ENCODE peak calls at places on chromosomes 2 and 18, in nine cellular contexts. One of them, this sample, is unnamed.
A peak's percentile ranks its signal among the peaks of the same experiment; 100 is the strongest.

GRCh38 chr18:12366379-12366778 is 10.6 kb downstream of the AFG3L2 start:
- DNase-seq in HS-5: no peak
- DNase-seq in activated CD4-positive, alpha-beta T cell treated with anti-CD3 and anti-CD28 coated beads for 1 hour: no peak
- DNase-seq in H9: no peak
- DNase-seq in bronchial epithelial cell: no peak
- DNase-seq in C1 segment of cervical spinal cord: no peak
- DNase-seq in ELR: no peak
- DNase-seq in tibial nerve: no peak
- DNase-seq in M059J: no peak
- DNase-seq in this sample: no peak

GRCh38 chr2:83106853-83107252 is 1352.2 kb downstream of the SUCLG1 start:
- DNase-seq in HS-5: no peak
- DNase-seq in activated CD4-positive, alpha-beta T cell treated with anti-CD3 and anti-CD28 coated beads for 1 hour: no peak
- DNase-seq in H9: no peak
- DNase-seq in bronchial epithelial cell: no peak
- DNase-seq in C1 segment of cervical spinal cord: no peak
- DNase-seq in ELR: no peak
- DNase-seq in tibial nerve: no peak
- DNase-seq in M059J: no peak
- DNase-seq in this sample: no peak

GRCh38 chr2:86622878-86623548 is 652 bp downstream of the RNF103 start:
- DNase-seq in HS-5: peak; percentile 5
- DNase-seq in activated CD4-positive, alpha-beta T cell treated with anti-CD3 and anti-CD28 coated beads for 1 hour: no peak
- DNase-seq in H9: no peak
- DNase-seq in bronchial epithelial cell: no peak
- DNase-seq in C1 segment of cervical spinal cord: peak; percentile 33
- DNase-seq in ELR: peak; percentile 47
- DNase-seq in tibial nerve: peak; percentile 43
- DNase-seq in M059J: no peak
- DNase-seq in this sample: peak; percentile 38

GRCh38 chr2:38037325-38037724 is 38.6 kb downstream of the CYP1B1 start:
- DNase-seq in HS-5: no peak
- DNase-seq in activated CD4-positive, alpha-beta T cell treated with anti-CD3 and anti-CD28 coated beads for 1 hour: no peak
- DNase-seq in H9: no peak
- DNase-seq in bronchial epithelial cell: peak; percentile 15
- DNase-seq in C1 segment of cervical spinal cord: no peak
- DNase-seq in ELR: peak; percentile 12
- DNase-seq in tibial nerve: no peak
- DNase-seq in M059J: no peak
- DNase-seq in this sample: no peak

GRCh38 chr2:36357506-36358316 is 2.1 kb downstream of the CRIM1 start:
- DNase-seq in HS-5: peak; percentile 76
- DNase-seq in activated CD4-positive, alpha-beta T cell treated with anti-CD3 and anti-CD28 coated beads for 1 hour: no peak
- DNase-seq in H9: peak; percentile 58
- DNase-seq in bronchial epithelial cell: peak; percentile 87
- DNase-seq in C1 segment of cervical spinal cord: no peak
- DNase-seq in ELR: peak; percentile 85
- DNase-seq in tibial nerve: peak; percentile 37
- DNase-seq in M059J: peak; percentile 86
- DNase-seq in this sample: peak; percentile 68

GRCh38 chr2:145724499-145724898 is 1204.6 kb upstream of the ZEB2 start:
- DNase-seq in HS-5: no peak
- DNase-seq in activated CD4-positive, alpha-beta T cell treated with anti-CD3 and anti-CD28 coated beads for 1 hour: no peak
- DNase-seq in H9: no peak
- DNase-seq in bronchial epithelial cell: no peak
- DNase-seq in C1 segment of cervical spinal cord: no peak
- DNase-seq in ELR: no peak
- DNase-seq in tibial nerve: no peak
- DNase-seq in M059J: peak; percentile 36
- DNase-seq in this sample: no peak

GRCh38 chr2:207473866-207474251 is 55.9 kb upstream of the CREB1 start:
- DNase-seq in HS-5: no peak
- DNase-seq in activated CD4-positive, alpha-beta T cell treated with anti-CD3 and anti-CD28 coated beads for 1 hour: no peak
- DNase-seq in H9: no peak
- DNase-seq in bronchial epithelial cell: no peak
- DNase-seq in C1 segment of cervical spinal cord: no peak
- DNase-seq in ELR: no peak
- DNase-seq in tibial nerve: no peak
- DNase-seq in M059J: no peak
- DNase-seq in this sample: no peak

GRCh38 chr2:89849731-89850130 is 1158.3 kb downstream of the RPIA start:
- DNase-seq in HS-5: no peak
- DNase-seq in activated CD4-positive, alpha-beta T cell treated with anti-CD3 and anti-CD28 coated beads for 1 hour: no peak
- DNase-seq in H9: no peak
- DNase-seq in bronchial epithelial cell: no peak
- DNase-seq in C1 segment of cervical spinal cord: no peak
- DNase-seq in ELR: no peak
- DNase-seq in tibial nerve: no peak
- DNase-seq in M059J: no peak
- DNase-seq in this sample: no peak

GRCh38 chr2:46794693-46795317 is 120.8 kb downstream of the MCFD2 start:
- DNase-seq in HS-5: no peak
- DNase-seq in activated CD4-positive, alpha-beta T cell treated with anti-CD3 and anti-CD28 coated beads for 1 hour: no peak
- DNase-seq in H9: no peak
- DNase-seq in bronchial epithelial cell: peak; percentile 78
- DNase-seq in C1 segment of cervical spinal cord: no peak
- DNase-seq in ELR: no peak
- DNase-seq in tibial nerve: no peak
- DNase-seq in M059J: peak; percentile 40
- DNase-seq in this sample: no peak

GRCh38 chr2:218024336-218024735 is 21.5 kb upstream of the TNS1 start:
- DNase-seq in HS-5: no peak
- DNase-seq in activated CD4-positive, alpha-beta T cell treated with anti-CD3 and anti-CD28 coated beads for 1 hour: no peak
- DNase-seq in H9: peak; percentile 16
- DNase-seq in bronchial epithelial cell: no peak
- DNase-seq in C1 segment of cervical spinal cord: no peak
- DNase-seq in ELR: no peak
- DNase-seq in tibial nerve: no peak
- DNase-seq in M059J: no peak
- DNase-seq in this sample: peak; percentile 2

GRCh38 chr2:148590613-148591012 is 53.9 kb upstream of the EPC2 start:
- DNase-seq in HS-5: peak; percentile 23
- DNase-seq in activated CD4-positive, alpha-beta T cell treated with anti-CD3 and anti-CD28 coated beads for 1 hour: no peak
- DNase-seq in H9: no peak
- DNase-seq in bronchial epithelial cell: no peak
- DNase-seq in C1 segment of cervical spinal cord: no peak
- DNase-seq in ELR: peak; percentile 56
- DNase-seq in tibial nerve: no peak
- DNase-seq in M059J: peak; percentile 49
- DNase-seq in this sample: no peak

GRCh38 chr2:173750332-173750731 is 214.8 kb downstream of the SP3 start:
- DNase-seq in HS-5: no peak
- DNase-seq in activated CD4-positive, alpha-beta T cell treated with anti-CD3 and anti-CD28 coated beads for 1 hour: no peak
- DNase-seq in H9: peak; percentile 53
- DNase-seq in bronchial epithelial cell: peak; percentile 16
- DNase-seq in C1 segment of cervical spinal cord: no peak
- DNase-seq in ELR: peak; percentile 21
- DNase-seq in tibial nerve: no peak
- DNase-seq in M059J: peak; percentile 14
- DNase-seq in this sample: peak; percentile 35

GRCh38 chr2:210546424-210547223 is 9.8 kb upstream of the CPS1 start:
- DNase-seq in HS-5: no peak
- DNase-seq in activated CD4-positive, alpha-beta T cell treated with anti-CD3 and anti-CD28 coated beads for 1 hour: no peak
- DNase-seq in H9: no peak
- DNase-seq in bronchial epithelial cell: no peak
- DNase-seq in C1 segment of cervical spinal cord: peak; percentile 2
- DNase-seq in ELR: no peak
- DNase-seq in tibial nerve: no peak
- DNase-seq in M059J: peak; percentile 1
- DNase-seq in this sample: no peak

GRCh38 chr2:68290825-68291224 is 28.9 kb downstream of the CNRIP1 start:
- DNase-seq in HS-5: no peak
- DNase-seq in activated CD4-positive, alpha-beta T cell treated with anti-CD3 and anti-CD28 coated beads for 1 hour: no peak
- DNase-seq in H9: no peak
- DNase-seq in bronchial epithelial cell: no peak
- DNase-seq in C1 segment of cervical spinal cord: no peak
- DNase-seq in ELR: no peak
- DNase-seq in tibial nerve: no peak
- DNase-seq in M059J: no peak
- DNase-seq in this sample: no peak

GRCh38 chr2:64770137-64770780 is 116.5 kb upstream of the SERTAD2 start:
- DNase-seq in HS-5: no peak
- DNase-seq in activated CD4-positive, alpha-beta T cell treated with anti-CD3 and anti-CD28 coated beads for 1 hour: no peak
- DNase-seq in H9: no peak
- DNase-seq in bronchial epithelial cell: peak; percentile 58
- DNase-seq in C1 segment of cervical spinal cord: no peak
- DNase-seq in ELR: peak; percentile 52
- DNase-seq in tibial nerve: no peak
- DNase-seq in M059J: peak; percentile 71
- DNase-seq in this sample: no peak

GRCh38 chr2:33477473-33478468 is 1.3 kb downstream of the RASGRP3 start:
- DNase-seq in HS-5: no peak
- DNase-seq in activated CD4-positive, alpha-beta T cell treated with anti-CD3 and anti-CD28 coated beads for 1 hour: no peak
- DNase-seq in H9: no peak
- DNase-seq in bronchial epithelial cell: no peak
- DNase-seq in C1 segment of cervical spinal cord: peak; percentile 57
- DNase-seq in ELR: no peak
- DNase-seq in tibial nerve: peak; percentile 17
- DNase-seq in M059J: peak; percentile 41
- DNase-seq in this sample: no peak

GRCh38 chr18:57004366-57005121 is 142.3 kb upstream of the BOD1L2 start:
- DNase-seq in HS-5: peak; percentile 13
- DNase-seq in activated CD4-positive, alpha-beta T cell treated with anti-CD3 and anti-CD28 coated beads for 1 hour: no peak
- DNase-seq in H9: no peak
- DNase-seq in bronchial epithelial cell: peak; percentile 88
- DNase-seq in C1 segment of cervical spinal cord: no peak
- DNase-seq in ELR: peak; percentile 70
- DNase-seq in tibial nerve: no peak
- DNase-seq in M059J: peak; percentile 69
- DNase-seq in this sample: no peak

GRCh38 chr2:191410646-191411436 is 165.6 kb downstream of the MYO1B start:
- DNase-seq in HS-5: no peak
- DNase-seq in activated CD4-positive, alpha-beta T cell treated with anti-CD3 and anti-CD28 coated beads for 1 hour: no peak
- DNase-seq in H9: no peak
- DNase-seq in bronchial epithelial cell: no peak
- DNase-seq in C1 segment of cervical spinal cord: no peak
- DNase-seq in ELR: no peak
- DNase-seq in tibial nerve: no peak
- DNase-seq in M059J: no peak
- DNase-seq in this sample: no peak

GRCh38 chr2:64371727-64372126 is 82.2 kb upstream of the LGALSL start:
- DNase-seq in HS-5: no peak
- DNase-seq in activated CD4-positive, alpha-beta T cell treated with anti-CD3 and anti-CD28 coated beads for 1 hour: no peak
- DNase-seq in H9: no peak
- DNase-seq in bronchial epithelial cell: peak; percentile 87
- DNase-seq in C1 segment of cervical spinal cord: no peak
- DNase-seq in ELR: no peak
- DNase-seq in tibial nerve: no peak
- DNase-seq in M059J: no peak
- DNase-seq in this sample: no peak

GRCh38 chr2:54455584-54456525 is at the start of gene SPTBN1:
- DNase-seq in HS-5: no peak
- DNase-seq in activated CD4-positive, alpha-beta T cell treated with anti-CD3 and anti-CD28 coated beads for 1 hour: no peak
- DNase-seq in H9: peak; percentile 91
- DNase-seq in bronchial epithelial cell: peak; percentile 32
- DNase-seq in C1 segment of cervical spinal cord: peak; percentile 86
- DNase-seq in ELR: peak; percentile 88
- DNase-seq in tibial nerve: peak; percentile 83
- DNase-seq in M059J: peak; percentile 82
- DNase-seq in this sample: peak; percentile 96

GRCh38 chr2:39065616-39066015 is 55.2 kb downstream of the SOS1 start:
- DNase-seq in HS-5: no peak
- DNase-seq in activated CD4-positive, alpha-beta T cell treated with anti-CD3 and anti-CD28 coated beads for 1 hour: no peak
- DNase-seq in H9: no peak
- DNase-seq in bronchial epithelial cell: peak; percentile 67
- DNase-seq in C1 segment of cervical spinal cord: no peak
- DNase-seq in ELR: peak; percentile 16
- DNase-seq in tibial nerve: no peak
- DNase-seq in M059J: no peak
- DNase-seq in this sample: no peak

GRCh38 chr2:157971702-157972101 is 95.6 kb upstream of the ACVR1 start:
- DNase-seq in HS-5: no peak
- DNase-seq in activated CD4-positive, alpha-beta T cell treated with anti-CD3 and anti-CD28 coated beads for 1 hour: no peak
- DNase-seq in H9: no peak
- DNase-seq in bronchial epithelial cell: peak; percentile 50
- DNase-seq in C1 segment of cervical spinal cord: no peak
- DNase-seq in ELR: no peak
- DNase-seq in tibial nerve: no peak
- DNase-seq in M059J: peak; percentile 33
- DNase-seq in this sample: no peak

GRCh38 chr2:136932700-136933099 is 167.4 kb downstream of the THSD7B start:
- DNase-seq in HS-5: peak; percentile 2
- DNase-seq in activated CD4-positive, alpha-beta T cell treated with anti-CD3 and anti-CD28 coated beads for 1 hour: no peak
- DNase-seq in H9: peak; percentile 45
- DNase-seq in bronchial epithelial cell: peak; percentile 17
- DNase-seq in C1 segment of cervical spinal cord: no peak
- DNase-seq in ELR: peak; percentile 1
- DNase-seq in tibial nerve: no peak
- DNase-seq in M059J: peak; percentile 1
- DNase-seq in this sample: no peak